ENCODE peak calls at places on chromosomes 1 and 21, in seven cellular contexts. One of them, this sample, is unnamed.
A peak's percentile ranks its signal among the peaks of the same experiment; 100 is the strongest.

GRCh38 chr1:185281245-185281644 is 35.8 kb downstream of the IVNS1ABP start:
- DNase-seq in ELR: no peak
- DNase-seq in head of caudate nucleus: no peak
- DNase-seq in H1: no peak
- DNase-seq in BE2C: no peak
- DNase-seq in CD8-positive, alpha-beta T cell: peak; percentile 36
- DNase-seq in GM23338: no peak
- DNase-seq in this sample: no peak

GRCh38 chr1:983736-984475 is 2.0 kb upstream of the PERM1 start:
- DNase-seq in BE2C: peak; percentile 61
- DNase-seq in CD8-positive, alpha-beta T cell: peak; percentile 57
- DNase-seq in ELR: peak; percentile 31
- DNase-seq in GM23338: peak; percentile 65
- DNase-seq in H1: no peak
- DNase-seq in head of caudate nucleus: peak; percentile 74
- DNase-seq in this sample: peak; percentile 59

GRCh38 chr1:3441449-3441848 is 13.0 kb upstream of the ARHGEF16 start:
- DNase-seq in ELR: no peak
- DNase-seq in CD8-positive, alpha-beta T cell: no peak
- DNase-seq in head of caudate nucleus: peak; percentile 63
- DNase-seq in BE2C: no peak
- DNase-seq in H1: no peak
- DNase-seq in GM23338: no peak
- DNase-seq in this sample: no peak

GRCh38 chr21:46096596-46096981 is 1.3 kb upstream of the COL6A2 start:
- DNase-seq in H1: no peak
- DNase-seq in head of caudate nucleus: no peak
- DNase-seq in CD8-positive, alpha-beta T cell: no peak
- DNase-seq in GM23338: no peak
- DNase-seq in ELR: no peak
- DNase-seq in BE2C: no peak
- DNase-seq in this sample: no peak

GRCh38 chr1:200922406-200922805 is 27.7 kb downstream of the INAVA start:
- DNase-seq in CD8-positive, alpha-beta T cell: no peak
- DNase-seq in ELR: no peak
- DNase-seq in H1: no peak
- DNase-seq in GM23338: no peak
- DNase-seq in BE2C: no peak
- DNase-seq in head of caudate nucleus: no peak
- DNase-seq in this sample: no peak

GRCh38 chr21:34147835-34148804 is 74.7 kb downstream of the MRPS6 start:
- DNase-seq in H1: no peak
- DNase-seq in ELR: no peak
- DNase-seq in head of caudate nucleus: no peak
- DNase-seq in GM23338: no peak
- DNase-seq in BE2C: no peak
- DNase-seq in CD8-positive, alpha-beta T cell: no peak
- DNase-seq in this sample: no peak

GRCh38 chr1:109115685-109116084 is 1.8 kb downstream of the ELAPOR1 start:
- DNase-seq in head of caudate nucleus: no peak
- DNase-seq in GM23338: no peak
- DNase-seq in CD8-positive, alpha-beta T cell: no peak
- DNase-seq in BE2C: no peak
- DNase-seq in ELR: no peak
- DNase-seq in H1: no peak
- DNase-seq in this sample: no peak

GRCh38 chr21:34909492-34910292 is 139.4 kb downstream of the RUNX1 start:
- DNase-seq in ELR: no peak
- DNase-seq in BE2C: no peak
- DNase-seq in head of caudate nucleus: no peak
- DNase-seq in H1: no peak
- DNase-seq in GM23338: no peak
- DNase-seq in CD8-positive, alpha-beta T cell: no peak
- DNase-seq in this sample: no peak

GRCh38 chr1:210541680-210542358 is 213.1 kb downstream of the HHAT start:
- DNase-seq in H1: no peak
- DNase-seq in GM23338: peak; percentile 42
- DNase-seq in BE2C: no peak
- DNase-seq in ELR: peak; percentile 41
- DNase-seq in head of caudate nucleus: no peak
- DNase-seq in CD8-positive, alpha-beta T cell: no peak
- DNase-seq in this sample: no peak

GRCh38 chr1:244672961-244673695 is 20.2 kb downstream of the DESI2 start:
- DNase-seq in GM23338: no peak
- DNase-seq in H1: no peak
- DNase-seq in CD8-positive, alpha-beta T cell: no peak
- DNase-seq in ELR: no peak
- DNase-seq in BE2C: no peak
- DNase-seq in head of caudate nucleus: no peak
- DNase-seq in this sample: no peak

GRCh38 chr21:41737656-41738324 is 29.1 kb downstream of the RIPK4 start:
- DNase-seq in GM23338: no peak
- DNase-seq in H1: no peak
- DNase-seq in head of caudate nucleus: no peak
- DNase-seq in ELR: no peak
- DNase-seq in CD8-positive, alpha-beta T cell: no peak
- DNase-seq in BE2C: no peak
- DNase-seq in this sample: no peak

GRCh38 chr1:207284209-207284892 is 37.1 kb upstream of the CD55 start:
- DNase-seq in ELR: no peak
- DNase-seq in GM23338: no peak
- DNase-seq in CD8-positive, alpha-beta T cell: no peak
- DNase-seq in H1: no peak
- DNase-seq in head of caudate nucleus: no peak
- DNase-seq in BE2C: no peak
- DNase-seq in this sample: no peak

GRCh38 chr21:33762798-33763572 is 120.7 kb downstream of the ITSN1 start:
- DNase-seq in H1: no peak
- DNase-seq in BE2C: no peak
- DNase-seq in head of caudate nucleus: no peak
- DNase-seq in CD8-positive, alpha-beta T cell: no peak
- DNase-seq in GM23338: no peak
- DNase-seq in ELR: peak; percentile 59
- DNase-seq in this sample: no peak

GRCh38 chr1:6494627-6495026 is 3.2 kb upstream of the PLEKHG5 start:
- DNase-seq in CD8-positive, alpha-beta T cell: no peak
- DNase-seq in H1: no peak
- DNase-seq in ELR: no peak
- DNase-seq in head of caudate nucleus: no peak
- DNase-seq in GM23338: no peak
- DNase-seq in BE2C: no peak
- DNase-seq in this sample: no peak

GRCh38 chr1:158054721-158055120 is 61.3 kb downstream of the KIRREL1 start:
- DNase-seq in BE2C: no peak
- DNase-seq in CD8-positive, alpha-beta T cell: no peak
- DNase-seq in GM23338: no peak
- DNase-seq in head of caudate nucleus: no peak
- DNase-seq in ELR: no peak
- DNase-seq in H1: no peak
- DNase-seq in this sample: no peak

GRCh38 chr1:175892686-175893085 is 149.3 kb upstream of the TNR start:
- DNase-seq in BE2C: no peak
- DNase-seq in CD8-positive, alpha-beta T cell: no peak
- DNase-seq in GM23338: no peak
- DNase-seq in head of caudate nucleus: no peak
- DNase-seq in H1: no peak
- DNase-seq in ELR: no peak
- DNase-seq in this sample: no peak

GRCh38 chr1:58785424-58786058 is 1.7 kb upstream of the JUN start:
- DNase-seq in H1: no peak
- DNase-seq in BE2C: peak; percentile 6
- DNase-seq in ELR: peak; percentile 60
- DNase-seq in CD8-positive, alpha-beta T cell: peak; percentile 56
- DNase-seq in head of caudate nucleus: peak; percentile 16
- DNase-seq in GM23338: peak; percentile 62
- DNase-seq in this sample: peak; percentile 64

GRCh38 chr1:115478933-115479551 is 141.0 kb upstream of the NGF start:
- DNase-seq in GM23338: peak; percentile 15
- DNase-seq in ELR: no peak
- DNase-seq in BE2C: no peak
- DNase-seq in H1: no peak
- DNase-seq in CD8-positive, alpha-beta T cell: no peak
- DNase-seq in head of caudate nucleus: no peak
- DNase-seq in this sample: no peak

GRCh38 chr1:185479781-185480180 is 162.7 kb upstream of the IVNS1ABP start:
- DNase-seq in GM23338: no peak
- DNase-seq in head of caudate nucleus: no peak
- DNase-seq in CD8-positive, alpha-beta T cell: no peak
- DNase-seq in BE2C: no peak
- DNase-seq in H1: no peak
- DNase-seq in ELR: no peak
- DNase-seq in this sample: peak; percentile 74

GRCh38 chr1:109327285-109327684 is 20.5 kb upstream of the MYBPHL start:
- DNase-seq in GM23338: no peak
- DNase-seq in ELR: no peak
- DNase-seq in BE2C: no peak
- DNase-seq in H1: no peak
- DNase-seq in CD8-positive, alpha-beta T cell: no peak
- DNase-seq in head of caudate nucleus: peak; percentile 50
- DNase-seq in this sample: no peak

GRCh38 chr1:9331558-9332346 is 39.1 kb downstream of the SPSB1 start:
- DNase-seq in H1: no peak
- DNase-seq in head of caudate nucleus: no peak
- DNase-seq in ELR: no peak
- DNase-seq in CD8-positive, alpha-beta T cell: no peak
- DNase-seq in GM23338: no peak
- DNase-seq in BE2C: no peak
- DNase-seq in this sample: no peak

GRCh38 chr1:235402457-235403200 is 35.4 kb downstream of the TBCE start:
- DNase-seq in head of caudate nucleus: no peak
- DNase-seq in H1: no peak
- DNase-seq in CD8-positive, alpha-beta T cell: no peak
- DNase-seq in BE2C: no peak
- DNase-seq in ELR: peak; percentile 28
- DNase-seq in GM23338: no peak
- DNase-seq in this sample: no peak

GRCh38 chr1:116769050-116769449 is 14.8 kb downstream of the CD2 start:
- DNase-seq in head of caudate nucleus: no peak
- DNase-seq in ELR: no peak
- DNase-seq in H1: no peak
- DNase-seq in GM23338: no peak
- DNase-seq in CD8-positive, alpha-beta T cell: no peak
- DNase-seq in BE2C: no peak
- DNase-seq in this sample: no peak

GRCh38 chr1:233639611-233640010 is 25.7 kb downstream of the KCNK1 start:
- DNase-seq in BE2C: no peak
- DNase-seq in H1: no peak
- DNase-seq in ELR: no peak
- DNase-seq in head of caudate nucleus: no peak
- DNase-seq in GM23338: no peak
- DNase-seq in CD8-positive, alpha-beta T cell: no peak
- DNase-seq in this sample: no peak

GRCh38 chr1:217462159-217462558 is 168.7 kb downstream of the GPATCH2 start:
- DNase-seq in BE2C: no peak
- DNase-seq in H1: no peak
- DNase-seq in ELR: peak; percentile 2
- DNase-seq in CD8-positive, alpha-beta T cell: no peak
- DNase-seq in head of caudate nucleus: no peak
- DNase-seq in GM23338: no peak
- DNase-seq in this sample: no peak

GRCh38 chr1:156652131-156652991 is 10.4 kb downstream of the BCAN start:
- DNase-seq in head of caudate nucleus: no peak
- DNase-seq in CD8-positive, alpha-beta T cell: no peak
- DNase-seq in H1: no peak
- DNase-seq in GM23338: peak; percentile 93
- DNase-seq in ELR: peak; percentile 54
- DNase-seq in BE2C: no peak
- DNase-seq in this sample: no peak

GRCh38 chr1:246459213-246459612 is 47.9 kb downstream of the SMYD3 start:
- DNase-seq in H1: no peak
- DNase-seq in head of caudate nucleus: peak; percentile 19
- DNase-seq in BE2C: no peak
- DNase-seq in ELR: no peak
- DNase-seq in GM23338: peak; percentile 70
- DNase-seq in CD8-positive, alpha-beta T cell: no peak
- DNase-seq in this sample: no peak

GRCh38 chr1:53327183-53327941 is 508 bp downstream of the LRP8 start:
- DNase-seq in CD8-positive, alpha-beta T cell: peak; percentile 63
- DNase-seq in BE2C: peak; percentile 61
- DNase-seq in ELR: peak; percentile 60
- DNase-seq in GM23338: peak; percentile 60
- DNase-seq in H1: no peak
- DNase-seq in head of caudate nucleus: peak; percentile 24
- DNase-seq in this sample: peak; percentile 73

GRCh38 chr1:15386128-15386824 is 23.4 kb upstream of the EFHD2 start:
- DNase-seq in CD8-positive, alpha-beta T cell: no peak
- DNase-seq in head of caudate nucleus: peak; percentile 45
- DNase-seq in BE2C: no peak
- DNase-seq in GM23338: peak; percentile 57
- DNase-seq in H1: no peak
- DNase-seq in ELR: no peak
- DNase-seq in this sample: no peak

GRCh38 chr1:51265618-51266017 is 29.5 kb downstream of the RNF11 start:
- DNase-seq in H1: no peak
- DNase-seq in ELR: no peak
- DNase-seq in GM23338: no peak
- DNase-seq in BE2C: no peak
- DNase-seq in head of caudate nucleus: no peak
- DNase-seq in CD8-positive, alpha-beta T cell: no peak
- DNase-seq in this sample: no peak

GRCh38 chr1:36831171-36831810 is 203.0 kb downstream of the GRIK3 start:
- DNase-seq in head of caudate nucleus: no peak
- DNase-seq in CD8-positive, alpha-beta T cell: no peak
- DNase-seq in H1: no peak
- DNase-seq in ELR: no peak
- DNase-seq in GM23338: no peak
- DNase-seq in BE2C: peak; percentile 79
- DNase-seq in this sample: peak; percentile 72